ENCODE peak calls at places on chromosomes 7 and 10, in ten cellular contexts. M, T, W, V, E, P, C, O, N and G are unnamed samples.

GRCh38 chr7:40979296-40979695 is 723.6 kb downstream of the INHBA start:
- DNase-seq in M (no peak), T (no peak), W (no peak), V (no peak), E (no peak), P (peak), C (no peak), O (no peak), N (no peak), G (no peak)

GRCh38 chr7:158613481-158613880 is 25.9 kb upstream of the PTPRN2 start:
- DNase-seq in M (no peak), T (no peak), W (no peak), V (no peak), E (no peak), P (no peak), C (no peak), O (no peak), N (no peak), G (no peak)

GRCh38 chr7:100464210-100464660 is at the start of gene SPACDR:
- DNase-seq in M (no peak), T (no peak), W (no peak), V (no peak), E (no peak), P (peak), C (no peak), O (no peak), N (no peak), G (no peak)

GRCh38 chr7:80729586-80730320 is 91.3 kb downstream of the CD36 start:
- DNase-seq in M (no peak), T (no peak), W (no peak), V (peak), E (no peak), P (peak), C (peak), O (no peak), N (no peak), G (no peak)

GRCh38 chr10:116765549-116766162 is 23.3 kb upstream of the HSPA12A start:
- DNase-seq in M (no peak), T (peak), W (peak), V (peak), E (no peak), P (no peak), C (no peak), O (peak), N (no peak), G (no peak)

GRCh38 chr7:64636386-64636785 is 29.5 kb upstream of the ZNF107 start:
- DNase-seq in M (no peak), T (no peak), W (peak), V (no peak), E (no peak), P (no peak), C (no peak), O (no peak), N (no peak), G (no peak)

GRCh38 chr10:59362991-59363390 is 642 bp upstream of the FAM13C start:
- DNase-seq in M (peak), T (no peak), W (no peak), V (peak), E (peak), P (peak), C (peak), O (peak), N (no peak), G (peak)

GRCh38 chr10:97333601-97334369 is 744 bp downstream of the FRAT2 start:
- DNase-seq in M (no peak), T (peak), W (peak), V (peak), E (peak), P (peak), C (no peak), O (peak), N (no peak), G (no peak)

GRCh38 chr7:123711832-123712293 is 36.9 kb downstream of the WASL start:
- DNase-seq in M (no peak), T (no peak), W (no peak), V (no peak), E (no peak), P (no peak), C (no peak), O (no peak), N (no peak), G (no peak)

GRCh38 chr7:47724335-47724982 is 142.5 kb upstream of the TNS3 start:
- DNase-seq in M (no peak), T (no peak), W (no peak), V (no peak), E (no peak), P (peak), C (no peak), O (no peak), N (no peak), G (peak)

GRCh38 chr10:8189458-8189857 is 135.0 kb downstream of the GATA3 start:
- DNase-seq in M (no peak), T (no peak), W (no peak), V (no peak), E (no peak), P (no peak), C (no peak), O (no peak), N (no peak), G (no peak)

GRCh38 chr7:25216837-25217236 is 11.4 kb downstream of the NPVF start:
- DNase-seq in M (no peak), T (no peak), W (peak), V (no peak), E (no peak), P (peak), C (no peak), O (no peak), N (no peak), G (no peak)

GRCh38 chr10:117441812-117442443 is 66.7 kb upstream of the PDZD8 start:
- DNase-seq in M (no peak), T (peak), W (no peak), V (peak), E (no peak), P (no peak), C (no peak), O (no peak), N (no peak), G (peak)

GRCh38 chr7:69537691-69538090 is 60.6 kb upstream of the AUTS2 start:
- DNase-seq in M (no peak), T (no peak), W (no peak), V (no peak), E (no peak), P (no peak), C (no peak), O (no peak), N (no peak), G (no peak)

GRCh38 chr10:6396652-6397051 is 183.4 kb downstream of the PRKCQ start:
- DNase-seq in M (no peak), T (no peak), W (no peak), V (no peak), E (no peak), P (peak), C (no peak), O (no peak), N (no peak), G (no peak)

GRCh38 chr10:49502358-49502757 is 36.6 kb downstream of the ERCC6 start:
- DNase-seq in M (no peak), T (no peak), W (no peak), V (no peak), E (no peak), P (peak), C (no peak), O (no peak), N (no peak), G (no peak)

GRCh38 chr10:83991986-83992753 is 147.1 kb upstream of the GHITM start:
- DNase-seq in M (no peak), T (no peak), W (peak), V (peak), E (no peak), P (no peak), C (no peak), O (no peak), N (no peak), G (peak)

GRCh38 chr7:127337581-127337980 is 54.9 kb downstream of the ZNF800 start:
- DNase-seq in M (no peak), T (no peak), W (no peak), V (no peak), E (no peak), P (no peak), C (no peak), O (no peak), N (no peak), G (no peak)

GRCh38 chr10:65555192-65555591 is 1370.6 kb upstream of the LRRTM3 start:
- DNase-seq in M (no peak), T (no peak), W (no peak), V (no peak), E (no peak), P (no peak), C (no peak), O (no peak), N (no peak), G (no peak)
- TF ChIP-seq POLR2A in M (no peak), T (no peak), W (no peak), V (no peak), E (no peak), P (no peak), C (no peak), O (no peak), N (no peak), G (no peak)

GRCh38 chr10:92267343-92267742 is 23.5 kb downstream of the CPEB3 start:
- DNase-seq in M (no peak), T (no peak), W (no peak), V (no peak), E (no peak), P (no peak), C (no peak), O (no peak), N (no peak), G (no peak)
- TF ChIP-seq POLR2A in M (no peak), T (no peak), W (no peak), V (no peak), E (no peak), P (no peak), C (no peak), O (no peak), N (no peak), G (no peak)

GRCh38 chr10:50882540-50882983 is 2.9 kb downstream of the A1CF start:
- DNase-seq in M (no peak), T (no peak), W (no peak), V (no peak), E (no peak), P (no peak), C (no peak), O (no peak), N (no peak), G (no peak)
- TF ChIP-seq POLR2A in M (no peak), T (no peak), W (no peak), V (no peak), E (no peak), P (no peak), C (no peak), O (no peak), N (no peak), G (no peak)

GRCh38 chr10:99881371-99881770 is 98.9 kb downstream of the ABCC2 start:
- DNase-seq in M (no peak), T (no peak), W (no peak), V (no peak), E (no peak), P (no peak), C (no peak), O (no peak), N (no peak), G (no peak)
- TF ChIP-seq POLR2A in M (no peak), T (no peak), W (no peak), V (no peak), E (no peak), P (no peak), C (no peak), O (no peak), N (no peak), G (no peak)

GRCh38 chr10:114083040-114083439 is 39.4 kb downstream of the ADRB1 start:
- DNase-seq in M (no peak), T (no peak), W (no peak), V (no peak), E (no peak), P (no peak), C (no peak), O (no peak), N (no peak), G (no peak)

GRCh38 chr10:114081911-114082583 is 38.4 kb downstream of the ADRB1 start:
- DNase-seq in M (no peak), T (no peak), W (no peak), V (no peak), E (no peak), P (no peak), C (no peak), O (no peak), N (no peak), G (no peak)

GRCh38 chr10:114087255-114087654 is 43.6 kb downstream of the ADRB1 start:
- DNase-seq in M (no peak), T (no peak), W (no peak), V (no peak), E (no peak), P (no peak), C (no peak), O (no peak), N (no peak), G (no peak)

GRCh38 chr10:114087655-114088054 is 44.0 kb downstream of the ADRB1 start:
- DNase-seq in M (no peak), T (no peak), W (no peak), V (no peak), E (no peak), P (no peak), C (no peak), O (no peak), N (no peak), G (no peak)

DNA sequence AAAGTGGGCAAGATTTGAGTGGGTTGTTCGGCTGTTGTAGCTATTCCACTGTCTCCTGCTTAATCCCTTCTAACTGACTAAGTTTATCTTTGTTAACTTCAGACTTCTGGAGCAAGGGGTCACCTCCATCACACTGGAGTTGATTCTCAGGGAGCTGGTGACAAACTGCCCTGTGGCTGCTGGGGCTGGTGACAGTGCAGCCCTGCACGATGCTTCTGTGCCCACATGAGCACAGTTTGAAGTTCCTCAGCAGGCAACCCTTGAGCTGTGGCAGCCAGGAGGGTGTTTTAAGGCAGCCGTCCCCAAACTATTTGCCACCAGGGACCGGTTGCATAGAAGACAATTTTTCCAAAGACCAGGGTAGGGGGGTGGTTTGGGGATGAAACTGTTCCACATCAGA is 40.6 kb downstream of the ADRB1 start:
- DNase-seq in M (no peak), T (no peak), W (no peak), V (no peak), E (no peak), P (no peak), C (no peak), O (no peak), N (no peak), G (no peak)
- TF ChIP-seq POLR2A in M (no peak), T (no peak), W (no peak), V (no peak), E (no peak), P (no peak), C (no peak), O (no peak), N (no peak), G (no peak)

DNA sequence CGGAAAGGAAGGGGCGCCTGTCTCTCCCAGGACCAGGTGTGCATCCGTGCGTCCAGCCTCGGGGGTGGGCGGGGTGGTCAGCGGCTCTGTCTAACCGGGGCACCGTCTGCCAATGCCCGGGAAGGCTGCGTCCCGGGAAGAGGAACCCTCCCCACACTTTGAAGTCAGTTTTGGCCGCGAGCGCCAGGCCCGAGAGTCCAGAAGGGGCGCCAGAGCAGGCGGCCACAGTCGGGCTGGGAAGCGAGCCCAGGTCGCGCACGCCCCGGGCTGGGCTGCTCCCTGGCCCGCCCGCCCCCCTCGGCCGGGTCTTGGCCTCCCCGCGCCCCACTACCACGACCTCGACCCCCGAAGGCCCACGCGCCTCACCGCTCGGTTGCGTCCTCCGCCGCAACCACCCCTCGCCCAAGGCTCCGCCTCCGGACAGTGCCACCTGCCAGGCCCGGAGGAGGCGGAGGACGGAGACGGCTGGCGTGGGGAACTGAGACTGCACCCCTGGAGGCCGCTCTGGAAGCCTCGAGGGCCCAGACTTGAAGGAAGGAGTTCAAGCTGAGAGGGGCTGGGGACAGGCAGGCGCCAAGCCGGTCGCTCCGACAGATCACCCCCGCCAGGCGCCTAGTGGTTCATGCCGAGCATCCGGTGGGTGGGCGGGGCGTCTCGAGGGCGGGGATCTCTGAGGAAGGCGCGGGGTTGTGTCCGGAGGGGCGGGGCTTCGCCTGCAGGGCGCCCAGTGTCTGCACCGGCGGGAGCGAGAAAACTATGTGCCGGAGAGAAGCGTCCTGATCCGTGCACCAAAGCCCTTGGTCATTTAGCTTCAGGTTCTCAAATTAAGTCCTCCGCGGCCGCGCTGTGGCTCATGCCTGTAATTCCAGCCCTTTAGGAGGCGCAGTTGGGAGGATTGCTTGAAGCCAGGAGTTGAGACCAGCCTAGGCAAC is at the start of gene BRAT1:
- DNase-seq in M (peak), T (peak), W (peak), V (peak), E (peak), P (peak), C (peak), O (peak), N (peak), G (peak)
- TF ChIP-seq POLR2A in M (peak), T (peak), W (peak), V (peak), E (peak), P (peak), C (peak), O (peak), N (peak), G (peak)

GRCh38 chr7:101935521-101936141 is 118.2 kb downstream of the CUX1 start:
- DNase-seq in M (no peak), T (peak), W (no peak), V (peak), E (no peak), P (no peak), C (no peak), O (peak), N (no peak), G (no peak)

GRCh38 chr7:101936223-101936611 is 118.8 kb downstream of the CUX1 start:
- DNase-seq in M (no peak), T (no peak), W (no peak), V (peak), E (no peak), P (no peak), C (no peak), O (no peak), N (no peak), G (no peak)

GRCh38 chr7:101934618-101935017 is 117.2 kb downstream of the CUX1 start:
- DNase-seq in M (no peak), T (peak), W (no peak), V (no peak), E (no peak), P (no peak), C (no peak), O (peak), N (no peak), G (no peak)

GRCh38 chr7:101938115-101938514 is 120.7 kb downstream of the CUX1 start:
- DNase-seq in M (no peak), T (peak), W (no peak), V (no peak), E (no peak), P (no peak), C (no peak), O (peak), N (no peak), G (no peak)

GRCh38 chr7:101936612-101937231 is 119.3 kb downstream of the CUX1 start:
- DNase-seq in M (no peak), T (peak), W (no peak), V (peak), E (no peak), P (peak), C (peak), O (peak), N (no peak), G (no peak)
- TF ChIP-seq POLR2A in M (no peak), T (no peak), W (no peak), V (no peak), E (no peak), P (no peak), C (no peak), O (no peak), N (no peak), G (no peak)

GRCh38 chr10:21334891-21335696 is 190.4 kb downstream of the SKIDA1 start:
- DNase-seq in M (peak), T (peak), W (peak), V (peak), E (no peak), P (peak), C (peak), O (peak), N (no peak), G (peak)

GRCh38 chr10:21337171-21337792 is 188.2 kb downstream of the SKIDA1 start:
- DNase-seq in M (no peak), T (no peak), W (no peak), V (no peak), E (no peak), P (no peak), C (no peak), O (no peak), N (no peak), G (no peak)

GRCh38 chr10:21340341-21340740 is 185.1 kb downstream of the SKIDA1 start:
- DNase-seq in M (no peak), T (no peak), W (no peak), V (no peak), E (no peak), P (no peak), C (no peak), O (no peak), N (no peak), G (no peak)

GRCh38 chr10:21330628-21331020 is 194.9 kb downstream of the SKIDA1 start:
- DNase-seq in M (no peak), T (no peak), W (no peak), V (no peak), E (no peak), P (no peak), C (no peak), O (no peak), N (no peak), G (no peak)

GRCh38 chr10:21336476-21337170 is 188.9 kb downstream of the SKIDA1 start:
- DNase-seq in M (no peak), T (no peak), W (peak), V (peak), E (no peak), P (peak), C (peak), O (no peak), N (no peak), G (no peak)
- TF ChIP-seq POLR2A in M (no peak), T (no peak), W (no peak), V (peak), E (no peak), P (no peak), C (no peak), O (no peak), N (no peak), G (no peak)

GRCh38 chr10:102853944-102854694 is at the start of gene BORCS7:
- DNase-seq in M (peak), T (peak), W (peak), V (peak), E (peak), P (peak), C (peak), O (peak), N (peak), G (peak)
- TF ChIP-seq POLR2A in M (peak), T (no peak), W (peak), V (peak), E (peak), P (peak), C (peak), O (peak), N (peak), G (peak)